ENCODE peak calls at places on chromosome 15, in ten cellular contexts. M is HFF-Myc, A is fibroblast of lung, B is left lung, Q is PC-3, Z is uterus, K is fibroblast of mammary gland, C is dorsolateral prefrontal cortex, V is mucosa of descending colon, T is GM23338. L is an unnamed sample.

GRCh38 chr15:74873756-74874424 is 725 bp upstream of the SCAMP2 start:
- DNase-seq in T (peak; percentile 44), M (no peak), K (peak; percentile 30), A (no peak), C (no peak), Z (peak; percentile 28), V (no peak), B (no peak), Q (no peak), L (no peak)

GRCh38 chr15:52023169-52023922 is 4.3 kb downstream of the MAPK6 start:
- DNase-seq in V (no peak), T (no peak), Z (no peak), Q (no peak), A (no peak), K (no peak), M (no peak), B (no peak), C (no peak), L (no peak)

GRCh38 chr15:36883705-36884355 is 216.5 kb downstream of the MEIS2 start:
- DNase-seq in C (peak; percentile 90), Q (peak; percentile 88), K (peak; percentile 87), M (peak; percentile 56), A (peak; percentile 86), T (peak; percentile 98), Z (peak; percentile 94), V (peak; percentile 69), B (peak; percentile 85), L (peak; percentile 85)

GRCh38 chr15:92651877-92652575 is 3.5 kb downstream of the FAM174B start:
- DNase-seq in Z (no peak), Q (no peak), V (no peak), B (no peak), C (no peak), M (no peak), T (no peak), K (no peak), A (no peak), L (no peak)

GRCh38 chr15:70245932-70246622 is 148.4 kb upstream of the TLE3 start:
- DNase-seq in M (no peak), C (no peak), Q (peak; percentile 71), T (no peak), B (no peak), A (peak; percentile 56), K (peak; percentile 75), Z (no peak), V (no peak), L (no peak)

GRCh38 chr15:39188314-39188713 is 392.6 kb upstream of the THBS1 start:
- DNase-seq in B (no peak), M (no peak), Q (no peak), C (no peak), Z (no peak), A (peak; percentile 47), K (no peak), T (no peak), V (no peak), L (no peak)

GRCh38 chr15:70856884-70857546 is 3.1 kb upstream of the LARP6 start:
- DNase-seq in C (no peak), B (no peak), Z (peak; percentile 94), Q (peak; percentile 94), A (peak; percentile 98), T (no peak), V (no peak), M (peak; percentile 91), K (peak; percentile 99), L (peak; percentile 94)

GRCh38 chr15:85760049-85760448 is 34.7 kb downstream of the KLHL25 start:
- DNase-seq in M (no peak), T (no peak), V (no peak), Q (no peak), Z (no peak), A (no peak), C (no peak), K (no peak), B (peak; percentile 48), L (no peak)

GRCh38 chr15:74542192-74543042 is 1.4 kb downstream of the ARID3B start:
- DNase-seq in Q (no peak), K (no peak), A (no peak), V (no peak), C (no peak), Z (no peak), M (no peak), T (no peak), B (no peak), L (no peak)

GRCh38 chr15:52331490-52332240 is 36.1 kb upstream of the MYO5C start:
- DNase-seq in Z (no peak), T (peak; percentile 33), A (peak; percentile 64), V (no peak), K (peak; percentile 68), C (no peak), Q (peak; percentile 92), M (no peak), B (no peak), L (peak; percentile 56)

GRCh38 chr15:92907229-92907628 is 7.1 kb downstream of the CHD2 start:
- DNase-seq in Q (no peak), T (no peak), V (no peak), B (no peak), C (no peak), Z (no peak), K (no peak), A (peak; percentile 58), M (no peak), L (no peak)

GRCh38 chr15:101028321-101028720 is 109.2 kb downstream of the LRRK1 start:
- DNase-seq in B (no peak), Q (no peak), Z (peak; percentile 1), C (no peak), A (peak; percentile 24), M (no peak), T (no peak), V (no peak), K (no peak), L (no peak)

GRCh38 chr15:69253156-69253555 is 45.6 kb upstream of the PAQR5 start:
- DNase-seq in A (peak; percentile 95), B (no peak), K (peak; percentile 93), T (no peak), M (peak; percentile 64), Z (no peak), V (no peak), Q (peak; percentile 91), C (peak; percentile 29), L (peak; percentile 73)

GRCh38 chr15:92665100-92665555 is 9.6 kb upstream of the FAM174B start:
- DNase-seq in C (no peak), T (no peak), A (no peak), Q (no peak), M (no peak), Z (no peak), V (no peak), B (no peak), K (peak; percentile 31), L (no peak)

GRCh38 chr15:94282269-94283250 is 51.2 kb downstream of the MCTP2 start:
- DNase-seq in Z (no peak), Q (no peak), K (peak; percentile 26), T (no peak), A (peak; percentile 34), B (no peak), M (no peak), V (no peak), C (no peak), L (no peak)

GRCh38 chr15:37098468-37099320 is 1.7 kb downstream of the MEIS2 start:
- DNase-seq in K (no peak), Q (peak; percentile 46), V (no peak), A (no peak), T (peak; percentile 61), C (no peak), Z (peak; percentile 57), M (no peak), B (peak; percentile 69), L (no peak)

GRCh38 chr15:70892912-70893560 is 410 bp downstream of the LRRC49 start:
- DNase-seq in Z (peak; percentile 39), T (no peak), A (peak; percentile 65), V (peak; percentile 15), C (peak; percentile 54), Q (peak; percentile 56), B (no peak), M (peak; percentile 41), K (peak; percentile 73), L (peak; percentile 49)

GRCh38 chr15:73518180-73518862 is 75.4 kb downstream of the REC114 start:
- DNase-seq in Z (no peak), C (no peak), T (peak; percentile 81), M (no peak), B (no peak), V (no peak), K (no peak), A (no peak), Q (no peak), L (no peak)

GRCh38 chr15:51726302-51727073 is 11.0 kb downstream of the LYSMD2 start:
- DNase-seq in Z (peak; percentile 91), V (no peak), B (no peak), K (peak; percentile 91), Q (peak; percentile 86), M (peak; percentile 35), A (peak; percentile 87), C (no peak), T (peak; percentile 83), L (peak; percentile 37)

GRCh38 chr15:61084944-61085367 is 144.1 kb downstream of the RORA start:
- DNase-seq in T (peak; percentile 70), Q (no peak), A (no peak), C (no peak), B (no peak), V (no peak), M (no peak), Z (peak; percentile 44), K (peak; percentile 38), L (no peak)

GRCh38 chr15:31083394-31083790 is 18.1 kb downstream of the TRPM1 start:
- DNase-seq in A (no peak), K (no peak), C (no peak), M (no peak), V (peak; percentile 71), T (no peak), Q (peak; percentile 27), Z (no peak), B (no peak), L (no peak)

GRCh38 chr15:63258658-63259057 is 18.7 kb upstream of the APH1B start:
- DNase-seq in K (peak; percentile 37), M (no peak), C (no peak), Q (no peak), T (no peak), Z (no peak), V (no peak), B (no peak), A (no peak), L (no peak)
- H3K4me3 ChIP-seq in K (no peak overlapping the region), M (no peak overlapping the region), C (no peak overlapping the region), Q (no peak overlapping the region), T (no peak overlapping the region), Z (no peak overlapping the region), V (no peak overlapping the region), B (no peak overlapping the region), A (no peak overlapping the region), L (no peak overlapping the region)

GRCh38 chr15:48893311-48893710 is 15.4 kb downstream of the EID1 start:
- DNase-seq in Z (no peak), A (no peak), V (no peak), K (no peak), B (no peak), Q (no peak), C (no peak), M (no peak), T (no peak), L (no peak)
- TF ChIP-seq CTCF in Z (no peak), A (no peak), V (no peak), K (no peak), B (no peak), Q (no peak), C (no peak), M (no peak), T (no peak), L (no peak)

GRCh38 chr15:67121725-67122600 is 56.6 kb downstream of the SMAD3 start:
- DNase-seq in K (no peak), Z (no peak), M (no peak), V (no peak), A (no peak), B (no peak), Q (no peak), C (no peak), T (no peak), L (no peak)
- H3K4me3 ChIP-seq in K (no peak overlapping the region), Z (no peak overlapping the region), M (no peak overlapping the region), V (no peak overlapping the region), A (no peak overlapping the region), B (no peak overlapping the region), Q (no peak overlapping the region), C (peak overlapping the region; percentile 40), T (no peak overlapping the region), L (no peak overlapping the region)

GRCh38 chr15:66905954-66906353 is 159.4 kb upstream of the SMAD3 start:
- DNase-seq in C (no peak), A (no peak), T (peak; percentile 57), K (no peak), M (no peak), Z (no peak), B (no peak), Q (no peak), V (no peak), L (no peak)
- TF ChIP-seq CTCF in C (no peak), A (peak; percentile 15), T (peak; percentile 72), K (peak; percentile 29), M (peak; percentile 27), Z (no peak), B (no peak), Q (peak; percentile 29), V (no peak), L (no peak)

L was measured in astrocyte of the cerebellum.